ENCODE peak calls at places on chromosomes 6 and 20, in eight cellular contexts. One of them, this sample, is unnamed.
A peak's percentile ranks its signal among the peaks of the same experiment; 100 is the strongest.

GRCh38 chr6:37965964-37966676 is 146.6 kb downstream of the ZFAND3 start:
- DNase-seq in heart left ventricle: no peak
- DNase-seq in breast epithelium: no peak
- DNase-seq in adrenal gland: no peak
- DNase-seq in cardiac muscle cell: no peak
- DNase-seq in effector memory CD4-positive, alpha-beta T cell: no peak
- DNase-seq in iPS DF 6.9: no peak
- DNase-seq in stomach: no peak
- DNase-seq in this sample: no peak

GRCh38 chr20:41242807-41243206 is 74.7 kb downstream of the ZHX3 start:
- DNase-seq in heart left ventricle: no peak
- DNase-seq in breast epithelium: no peak
- DNase-seq in adrenal gland: no peak
- DNase-seq in cardiac muscle cell: no peak
- DNase-seq in effector memory CD4-positive, alpha-beta T cell: no peak
- DNase-seq in iPS DF 6.9: no peak
- DNase-seq in stomach: no peak
- DNase-seq in this sample: no peak

GRCh38 chr6:2763345-2763841 is 1.8 kb upstream of the WRNIP1 start:
- DNase-seq in heart left ventricle: peak; percentile 80
- DNase-seq in breast epithelium: no peak
- DNase-seq in adrenal gland: peak; percentile 52
- DNase-seq in cardiac muscle cell: no peak
- DNase-seq in effector memory CD4-positive, alpha-beta T cell: no peak
- DNase-seq in iPS DF 6.9: no peak
- DNase-seq in stomach: no peak
- DNase-seq in this sample: no peak

GRCh38 chr6:16503919-16504554 is 257.2 kb downstream of the ATXN1 start:
- DNase-seq in heart left ventricle: no peak
- DNase-seq in breast epithelium: no peak
- DNase-seq in adrenal gland: no peak
- DNase-seq in cardiac muscle cell: no peak
- DNase-seq in effector memory CD4-positive, alpha-beta T cell: no peak
- DNase-seq in iPS DF 6.9: no peak
- DNase-seq in stomach: no peak
- DNase-seq in this sample: no peak

GRCh38 chr20:40997116-40997515 is 31.5 kb upstream of the TOP1 start:
- DNase-seq in heart left ventricle: no peak
- DNase-seq in breast epithelium: no peak
- DNase-seq in adrenal gland: no peak
- DNase-seq in cardiac muscle cell: no peak
- DNase-seq in effector memory CD4-positive, alpha-beta T cell: no peak
- DNase-seq in iPS DF 6.9: peak; percentile 50
- DNase-seq in stomach: no peak
- DNase-seq in this sample: no peak

GRCh38 chr20:48928832-48929725 is 7.6 kb downstream of the ARFGEF2 start:
- DNase-seq in heart left ventricle: no peak
- DNase-seq in breast epithelium: no peak
- DNase-seq in adrenal gland: peak; percentile 59
- DNase-seq in cardiac muscle cell: no peak
- DNase-seq in effector memory CD4-positive, alpha-beta T cell: no peak
- DNase-seq in iPS DF 6.9: no peak
- DNase-seq in stomach: no peak
- DNase-seq in this sample: no peak

GRCh38 chr6:132365319-132365907 is 35.9 kb downstream of the MOXD1 start:
- DNase-seq in heart left ventricle: no peak
- DNase-seq in breast epithelium: no peak
- DNase-seq in adrenal gland: no peak
- DNase-seq in cardiac muscle cell: peak; percentile 59
- DNase-seq in effector memory CD4-positive, alpha-beta T cell: no peak
- DNase-seq in iPS DF 6.9: no peak
- DNase-seq in stomach: no peak
- DNase-seq in this sample: no peak

GRCh38 chr20:5544175-5544574 is 206.0 kb upstream of the SHLD1 start:
- DNase-seq in heart left ventricle: no peak
- DNase-seq in breast epithelium: no peak
- DNase-seq in adrenal gland: no peak
- DNase-seq in cardiac muscle cell: no peak
- DNase-seq in effector memory CD4-positive, alpha-beta T cell: no peak
- DNase-seq in iPS DF 6.9: no peak
- DNase-seq in stomach: no peak
- DNase-seq in this sample: no peak

GRCh38 chr20:44331201-44331600 is 5.6 kb upstream of the R3HDML start:
- DNase-seq in heart left ventricle: no peak
- DNase-seq in breast epithelium: no peak
- DNase-seq in adrenal gland: no peak
- DNase-seq in cardiac muscle cell: no peak
- DNase-seq in effector memory CD4-positive, alpha-beta T cell: no peak
- DNase-seq in iPS DF 6.9: no peak
- DNase-seq in stomach: no peak
- DNase-seq in this sample: no peak

GRCh38 chr6:137793805-137794508 is 73.1 kb upstream of the TNFAIP3 start:
- DNase-seq in heart left ventricle: no peak
- DNase-seq in breast epithelium: no peak
- DNase-seq in adrenal gland: no peak
- DNase-seq in cardiac muscle cell: no peak
- DNase-seq in effector memory CD4-positive, alpha-beta T cell: no peak
- DNase-seq in iPS DF 6.9: no peak
- DNase-seq in stomach: no peak
- DNase-seq in this sample: peak; percentile 69

GRCh38 chr20:31671324-31671723 is 33.6 kb downstream of the COX4I2 start:
- DNase-seq in heart left ventricle: no peak
- DNase-seq in breast epithelium: no peak
- DNase-seq in adrenal gland: no peak
- DNase-seq in cardiac muscle cell: no peak
- DNase-seq in effector memory CD4-positive, alpha-beta T cell: no peak
- DNase-seq in iPS DF 6.9: no peak
- DNase-seq in stomach: no peak
- DNase-seq in this sample: no peak

GRCh38 chr6:75344021-75344420 is 59.4 kb upstream of the TMEM30A start:
- DNase-seq in heart left ventricle: no peak
- DNase-seq in breast epithelium: no peak
- DNase-seq in adrenal gland: no peak
- DNase-seq in cardiac muscle cell: no peak
- DNase-seq in effector memory CD4-positive, alpha-beta T cell: no peak
- DNase-seq in iPS DF 6.9: no peak
- DNase-seq in stomach: no peak
- DNase-seq in this sample: no peak

GRCh38 chr6:111989743-111990142 is 64.2 kb upstream of the CCN6 start:
- DNase-seq in heart left ventricle: no peak
- DNase-seq in breast epithelium: no peak
- DNase-seq in adrenal gland: no peak
- DNase-seq in cardiac muscle cell: no peak
- DNase-seq in effector memory CD4-positive, alpha-beta T cell: no peak
- DNase-seq in iPS DF 6.9: no peak
- DNase-seq in stomach: no peak
- DNase-seq in this sample: no peak

GRCh38 chr20:25626779-25627178 is 3.0 kb upstream of the NANP start:
- DNase-seq in heart left ventricle: no peak
- DNase-seq in breast epithelium: no peak
- DNase-seq in adrenal gland: no peak
- DNase-seq in cardiac muscle cell: no peak
- DNase-seq in effector memory CD4-positive, alpha-beta T cell: no peak
- DNase-seq in iPS DF 6.9: no peak
- DNase-seq in stomach: no peak
- DNase-seq in this sample: no peak

GRCh38 chr6:27582928-27583725 is 110.2 kb upstream of the ZNF184 start:
- DNase-seq in heart left ventricle: no peak
- DNase-seq in breast epithelium: no peak
- DNase-seq in adrenal gland: no peak
- DNase-seq in cardiac muscle cell: peak; percentile 19
- DNase-seq in effector memory CD4-positive, alpha-beta T cell: no peak
- DNase-seq in iPS DF 6.9: no peak
- DNase-seq in stomach: no peak
- DNase-seq in this sample: peak; percentile 75

GRCh38 chr6:156976144-156977088 is 199.2 kb downstream of the ARID1B start:
- DNase-seq in heart left ventricle: no peak
- DNase-seq in breast epithelium: no peak
- DNase-seq in adrenal gland: peak; percentile 52
- DNase-seq in cardiac muscle cell: no peak
- DNase-seq in effector memory CD4-positive, alpha-beta T cell: no peak
- DNase-seq in iPS DF 6.9: no peak
- DNase-seq in stomach: no peak
- DNase-seq in this sample: no peak

GRCh38 chr6:14986370-14986769 is 259.5 kb upstream of the JARID2 start:
- DNase-seq in heart left ventricle: no peak
- DNase-seq in breast epithelium: no peak
- DNase-seq in adrenal gland: no peak
- DNase-seq in cardiac muscle cell: no peak
- DNase-seq in effector memory CD4-positive, alpha-beta T cell: no peak
- DNase-seq in iPS DF 6.9: no peak
- DNase-seq in stomach: no peak
- DNase-seq in this sample: no peak

GRCh38 chr6:33856655-33857054 is 52.9 kb upstream of the MLN start:
- DNase-seq in heart left ventricle: no peak
- DNase-seq in breast epithelium: no peak
- DNase-seq in adrenal gland: no peak
- DNase-seq in cardiac muscle cell: no peak
- DNase-seq in effector memory CD4-positive, alpha-beta T cell: peak; percentile 58
- DNase-seq in iPS DF 6.9: no peak
- DNase-seq in stomach: peak; percentile 31
- DNase-seq in this sample: no peak

GRCh38 chr20:24048014-24048611 is 59.5 kb upstream of the GGTLC1 start:
- DNase-seq in heart left ventricle: no peak
- DNase-seq in breast epithelium: no peak
- DNase-seq in adrenal gland: no peak
- DNase-seq in cardiac muscle cell: no peak
- DNase-seq in effector memory CD4-positive, alpha-beta T cell: no peak
- DNase-seq in iPS DF 6.9: no peak
- DNase-seq in stomach: no peak
- DNase-seq in this sample: no peak

GRCh38 chr20:38139156-38139912 is 25.7 kb downstream of the TGM2 start:
- DNase-seq in heart left ventricle: no peak
- DNase-seq in breast epithelium: no peak
- DNase-seq in adrenal gland: no peak
- DNase-seq in cardiac muscle cell: no peak
- DNase-seq in effector memory CD4-positive, alpha-beta T cell: no peak
- DNase-seq in iPS DF 6.9: no peak
- DNase-seq in stomach: no peak
- DNase-seq in this sample: no peak
- H3K4me1 ChIP-seq in heart left ventricle: peaks cover 49% of the 10 kb centered on the region
- H3K4me1 ChIP-seq in breast epithelium: no peaks in the 10 kb centered on the region
- H3K4me1 ChIP-seq in adrenal gland: peaks cover 23% of the 10 kb centered on the region
- H3K4me1 ChIP-seq in cardiac muscle cell: peaks cover 23% of the 10 kb centered on the region
- H3K4me1 ChIP-seq in effector memory CD4-positive, alpha-beta T cell: no peaks in the 10 kb centered on the region
- H3K4me1 ChIP-seq in iPS DF 6.9: peaks cover 5% of the 10 kb centered on the region
- H3K4me1 ChIP-seq in stomach: peaks cover 39% of the 10 kb centered on the region
- H3K4me1 ChIP-seq in this sample: peaks cover 70% of the 10 kb centered on the region

GRCh38 chr20:38931984-38932383 is 5.8 kb downstream of the FAM83D start:
- DNase-seq in heart left ventricle: no peak
- DNase-seq in breast epithelium: no peak
- DNase-seq in adrenal gland: no peak
- DNase-seq in cardiac muscle cell: no peak
- DNase-seq in effector memory CD4-positive, alpha-beta T cell: no peak
- DNase-seq in iPS DF 6.9: no peak
- DNase-seq in stomach: no peak
- DNase-seq in this sample: no peak
- H3K4me1 ChIP-seq in heart left ventricle: peaks cover 21% of the 10 kb centered on the region
- H3K4me1 ChIP-seq in breast epithelium: no peaks in the 10 kb centered on the region
- H3K4me1 ChIP-seq in adrenal gland: peaks cover 2% of the 10 kb centered on the region
- H3K4me1 ChIP-seq in cardiac muscle cell: no peaks in the 10 kb centered on the region
- H3K4me1 ChIP-seq in effector memory CD4-positive, alpha-beta T cell: peaks cover 6% of the 10 kb centered on the region
- H3K4me1 ChIP-seq in iPS DF 6.9: peaks cover 3% of the 10 kb centered on the region
- H3K4me1 ChIP-seq in stomach: peaks cover 34% of the 10 kb centered on the region
- H3K4me1 ChIP-seq in this sample: peaks cover 28% of the 10 kb centered on the region

GRCh38 chr6:108652375-108652774 is 91.7 kb downstream of the FOXO3 start:
- DNase-seq in heart left ventricle: no peak
- DNase-seq in breast epithelium: no peak
- DNase-seq in adrenal gland: no peak
- DNase-seq in cardiac muscle cell: no peak
- DNase-seq in effector memory CD4-positive, alpha-beta T cell: no peak
- DNase-seq in iPS DF 6.9: no peak
- DNase-seq in stomach: no peak
- DNase-seq in this sample: no peak

GRCh38 chr6:108650325-108650724 is 89.6 kb downstream of the FOXO3 start:
- DNase-seq in heart left ventricle: no peak
- DNase-seq in breast epithelium: no peak
- DNase-seq in adrenal gland: no peak
- DNase-seq in cardiac muscle cell: no peak
- DNase-seq in effector memory CD4-positive, alpha-beta T cell: no peak
- DNase-seq in iPS DF 6.9: no peak
- DNase-seq in stomach: no peak
- DNase-seq in this sample: no peak

GRCh38 chr6:108651287-108651686 is 90.6 kb downstream of the FOXO3 start:
- DNase-seq in heart left ventricle: no peak
- DNase-seq in breast epithelium: no peak
- DNase-seq in adrenal gland: no peak
- DNase-seq in cardiac muscle cell: no peak
- DNase-seq in effector memory CD4-positive, alpha-beta T cell: no peak
- DNase-seq in iPS DF 6.9: no peak
- DNase-seq in stomach: no peak
- DNase-seq in this sample: no peak

GRCh38 chr6:108651781-108652227 is 91.1 kb downstream of the FOXO3 start:
- DNase-seq in heart left ventricle: no peak
- DNase-seq in breast epithelium: no peak
- DNase-seq in adrenal gland: no peak
- DNase-seq in cardiac muscle cell: no peak
- DNase-seq in effector memory CD4-positive, alpha-beta T cell: no peak
- DNase-seq in iPS DF 6.9: no peak
- DNase-seq in stomach: no peak
- DNase-seq in this sample: no peak

DNA sequence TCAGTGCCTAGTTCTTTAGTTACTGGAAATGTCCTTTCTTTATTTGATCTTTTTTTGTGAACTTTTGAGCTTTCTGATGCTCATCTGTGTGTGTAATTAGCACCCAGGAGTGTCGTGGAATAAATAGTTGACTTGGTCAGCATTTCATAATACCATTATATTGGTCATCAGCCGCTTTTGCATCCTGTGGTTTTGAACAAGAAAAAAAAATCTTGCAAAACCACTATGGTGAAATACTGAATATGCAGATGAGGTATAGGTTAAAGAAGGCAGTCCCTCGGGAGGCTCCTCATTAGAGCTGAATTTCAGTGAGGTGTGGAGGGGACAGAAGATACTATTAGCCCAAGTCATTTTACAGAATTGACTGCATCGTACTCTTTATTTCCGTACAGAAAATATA is 90.1 kb downstream of the FOXO3 start:
- DNase-seq in heart left ventricle: no peak
- DNase-seq in breast epithelium: no peak
- DNase-seq in adrenal gland: no peak
- DNase-seq in cardiac muscle cell: no peak
- DNase-seq in effector memory CD4-positive, alpha-beta T cell: no peak
- DNase-seq in iPS DF 6.9: no peak
- DNase-seq in stomach: no peak
- DNase-seq in this sample: no peak
- H3K4me1 ChIP-seq in heart left ventricle: peaks cover 100% of the 10 kb centered on the region
- H3K4me1 ChIP-seq in breast epithelium: peaks cover 62% of the 10 kb centered on the region
- H3K4me1 ChIP-seq in adrenal gland: peaks cover 78% of the 10 kb centered on the region
- H3K4me1 ChIP-seq in cardiac muscle cell: peaks cover 16% of the 10 kb centered on the region
- H3K4me1 ChIP-seq in effector memory CD4-positive, alpha-beta T cell: no peaks in the 10 kb centered on the region
- H3K4me1 ChIP-seq in iPS DF 6.9: peaks cover 2% of the 10 kb centered on the region
- H3K4me1 ChIP-seq in stomach: peaks cover 99% of the 10 kb centered on the region
- H3K4me1 ChIP-seq in this sample: no peaks in the 10 kb centered on the region

DNA sequence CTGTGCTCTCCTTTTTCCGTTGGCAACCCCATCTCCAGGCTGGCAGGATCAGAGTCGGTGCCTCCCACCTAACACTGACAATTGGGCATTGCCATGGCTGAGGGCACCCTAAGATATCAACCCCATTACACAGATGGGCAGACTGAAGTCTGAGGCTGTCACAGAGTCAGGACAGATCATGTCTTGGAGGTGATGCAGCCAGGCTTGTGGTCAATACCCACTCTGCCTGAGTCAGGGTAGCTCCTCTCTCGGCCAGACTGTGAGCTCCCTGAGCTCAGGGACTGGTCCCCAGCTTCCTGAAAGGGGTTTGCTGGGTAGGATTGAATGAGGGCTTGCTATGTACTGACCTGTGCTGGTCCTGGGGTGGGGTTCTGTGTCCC is 59.5 kb downstream of the MRPL14 start:
- DNase-seq in heart left ventricle: no peak
- DNase-seq in breast epithelium: no peak
- DNase-seq in adrenal gland: no peak
- DNase-seq in cardiac muscle cell: no peak
- DNase-seq in effector memory CD4-positive, alpha-beta T cell: no peak
- DNase-seq in iPS DF 6.9: no peak
- DNase-seq in stomach: no peak
- DNase-seq in this sample: no peak
- H3K4me1 ChIP-seq in heart left ventricle: peaks cover 53% of the 10 kb centered on the region
- H3K4me1 ChIP-seq in breast epithelium: peaks cover under 1% of the 10 kb centered on the region
- H3K4me1 ChIP-seq in adrenal gland: peaks cover 15% of the 10 kb centered on the region
- H3K4me1 ChIP-seq in cardiac muscle cell: peaks cover 7% of the 10 kb centered on the region
- H3K4me1 ChIP-seq in effector memory CD4-positive, alpha-beta T cell: no peaks in the 10 kb centered on the region
- H3K4me1 ChIP-seq in iPS DF 6.9: peaks cover 5% of the 10 kb centered on the region
- H3K4me1 ChIP-seq in stomach: peaks cover 25% of the 10 kb centered on the region
- H3K4me1 ChIP-seq in this sample: no peaks in the 10 kb centered on the region